ENCODE peak calls at places on chromosomes 1 and 21, in eight cellular contexts. T, D, P, E, Q, Z, N and B are unnamed samples.

GRCh38 chr21:15199414-15199813 is 134.6 kb upstream of the NRIP1 start:
- DNase-seq in Q (no peak), E (no peak), P (no peak), Z (no peak), N (no peak), T (no peak), D (no peak), B (no peak)

GRCh38 chr1:68213843-68214242 is 18.5 kb downstream of the WLS start:
- DNase-seq in T (no peak), Z (no peak), Q (no peak), D (peak; percentile 59), E (no peak), N (no peak), P (peak; percentile 14), B (no peak)

GRCh38 chr1:46532498-46533178 is 18.8 kb downstream of the KNCN start:
- DNase-seq in P (peak; percentile 69), N (peak; percentile 27), T (peak; percentile 75), D (peak; percentile 50), E (peak; percentile 50), Z (no peak), Q (peak; percentile 65), B (peak; percentile 51)

GRCh38 chr1:36306210-36306901 is at the start of gene SH3D21:
- DNase-seq in D (peak; percentile 61), Z (no peak), T (peak; percentile 59), E (no peak), P (peak; percentile 54), N (no peak), Q (no peak), B (peak; percentile 50)

GRCh38 chr1:1910033-1910465 is 5.0 kb upstream of the CALML6 start:
- DNase-seq in E (no peak), N (no peak), D (no peak), T (no peak), Q (no peak), P (no peak), Z (no peak), B (no peak)

GRCh38 chr1:183106166-183106565 is 79.9 kb upstream of the LAMC2 start:
- DNase-seq in N (no peak), D (no peak), E (no peak), Q (no peak), Z (no peak), T (no peak), P (peak; percentile 36), B (no peak)

GRCh38 chr1:109425391-109425790 is 857 bp downstream of the PSMA5 start:
- DNase-seq in N (no peak), T (peak; percentile 8), P (peak; percentile 52), Z (no peak), E (peak; percentile 42), D (no peak), Q (no peak), B (peak; percentile 67)

GRCh38 chr21:15301014-15301413 is 236.2 kb upstream of the NRIP1 start:
- DNase-seq in Z (no peak), D (no peak), Q (no peak), P (no peak), N (no peak), E (no peak), T (no peak), B (peak; percentile 8)

GRCh38 chr1:147560756-147561472 is 19.6 kb downstream of the BCL9 start:
- DNase-seq in N (no peak), Q (no peak), D (no peak), T (no peak), P (no peak), Z (no peak), E (no peak), B (no peak)